ENCODE peak calls at places on chromosomes 13 and 19, in five cellular contexts. One of them, this sample, is unnamed.
A peak's percentile ranks its signal among the peaks of the same experiment; 100 is the strongest.

GRCh38 chr13:113654591-113655357 is 3.2 kb downstream of the ATP4B start:
- DNase-seq in A549: no peak
- DNase-seq in left ventricle myocardium inferior: peak; percentile 13
- DNase-seq in tibial artery: peak; percentile 61
- DNase-seq in mucosa of descending colon: peak; percentile 20
- DNase-seq in this sample: no peak

GRCh38 chr13:48715977-48716376 is 62.2 kb downstream of the CYSLTR2 start:
- DNase-seq in A549: no peak
- DNase-seq in left ventricle myocardium inferior: no peak
- DNase-seq in tibial artery: no peak
- DNase-seq in mucosa of descending colon: no peak
- DNase-seq in this sample: no peak

GRCh38 chr13:112718318-112718717 is 28.5 kb downstream of the ATP11A start:
- DNase-seq in A549: no peak
- DNase-seq in left ventricle myocardium inferior: no peak
- DNase-seq in tibial artery: peak; percentile 52
- DNase-seq in mucosa of descending colon: no peak
- DNase-seq in this sample: no peak

GRCh38 chr13:27562457-27562856 is 57.9 kb downstream of the LNX2 start:
- DNase-seq in A549: no peak
- DNase-seq in left ventricle myocardium inferior: peak; percentile 31
- DNase-seq in tibial artery: no peak
- DNase-seq in mucosa of descending colon: no peak
- DNase-seq in this sample: no peak

GRCh38 chr19:9947441-9947840 is 11.1 kb upstream of the OLFM2 start:
- DNase-seq in A549: no peak
- DNase-seq in left ventricle myocardium inferior: no peak
- DNase-seq in tibial artery: no peak
- DNase-seq in mucosa of descending colon: no peak
- DNase-seq in this sample: no peak

GRCh38 chr13:75740008-75740407 is 103.9 kb downstream of the LMO7 start:
- DNase-seq in A549: no peak
- DNase-seq in left ventricle myocardium inferior: no peak
- DNase-seq in tibial artery: no peak
- DNase-seq in mucosa of descending colon: no peak
- DNase-seq in this sample: no peak

GRCh38 chr13:106455190-106455589 is 80.3 kb downstream of the EFNB2 start:
- DNase-seq in A549: no peak
- DNase-seq in left ventricle myocardium inferior: no peak
- DNase-seq in tibial artery: no peak
- DNase-seq in mucosa of descending colon: no peak
- DNase-seq in this sample: no peak

GRCh38 chr13:71005919-71006318 is 861.1 kb downstream of the DACH1 start:
- DNase-seq in A549: no peak
- DNase-seq in left ventricle myocardium inferior: no peak
- DNase-seq in tibial artery: no peak
- DNase-seq in mucosa of descending colon: no peak
- DNase-seq in this sample: no peak

GRCh38 chr19:55136399-55137102 is 12.5 kb downstream of the TNNT1 start:
- DNase-seq in A549: no peak
- DNase-seq in left ventricle myocardium inferior: no peak
- DNase-seq in tibial artery: no peak
- DNase-seq in mucosa of descending colon: no peak
- DNase-seq in this sample: no peak

GRCh38 chr13:74774252-74774651 is 640.0 kb upstream of the KLF12 start:
- DNase-seq in A549: no peak
- DNase-seq in left ventricle myocardium inferior: no peak
- DNase-seq in tibial artery: no peak
- DNase-seq in mucosa of descending colon: no peak
- DNase-seq in this sample: no peak

GRCh38 chr13:51230473-51231105 is 8.4 kb downstream of the FAM124A start:
- DNase-seq in A549: no peak
- DNase-seq in left ventricle myocardium inferior: peak; percentile 65
- DNase-seq in tibial artery: no peak
- DNase-seq in mucosa of descending colon: no peak
- DNase-seq in this sample: no peak

GRCh38 chr13:113862766-113863510 is 938 bp downstream of the GAS6 start:
- DNase-seq in A549: no peak
- DNase-seq in left ventricle myocardium inferior: peak; percentile 68
- DNase-seq in tibial artery: peak; percentile 82
- DNase-seq in mucosa of descending colon: peak; percentile 72
- DNase-seq in this sample: no peak

GRCh38 chr19:50361290-50362029 is 4.0 kb downstream of the NAPSA start:
- DNase-seq in A549: peak; percentile 66
- DNase-seq in left ventricle myocardium inferior: no peak
- DNase-seq in tibial artery: no peak
- DNase-seq in mucosa of descending colon: no peak
- DNase-seq in this sample: no peak

GRCh38 chr13:110014719-110015118 is 228.3 kb upstream of the IRS2 start:
- DNase-seq in A549: peak; percentile 70
- DNase-seq in left ventricle myocardium inferior: no peak
- DNase-seq in tibial artery: no peak
- DNase-seq in mucosa of descending colon: no peak
- DNase-seq in this sample: no peak

GRCh38 chr13:112812306-112813034 is 122.6 kb downstream of the ATP11A start:
- DNase-seq in A549: no peak
- DNase-seq in left ventricle myocardium inferior: no peak
- DNase-seq in tibial artery: peak; percentile 48
- DNase-seq in mucosa of descending colon: no peak
- DNase-seq in this sample: no peak

GRCh38 chr13:33775339-33776108 is 42.4 kb upstream of the RFC3 start:
- DNase-seq in A549: no peak
- DNase-seq in left ventricle myocardium inferior: no peak
- DNase-seq in tibial artery: no peak
- DNase-seq in mucosa of descending colon: no peak
- DNase-seq in this sample: no peak

GRCh38 chr13:35552172-35552844 is 75.8 kb upstream of the MAB21L1 start:
- DNase-seq in A549: no peak
- DNase-seq in left ventricle myocardium inferior: no peak
- DNase-seq in tibial artery: no peak
- DNase-seq in mucosa of descending colon: no peak
- DNase-seq in this sample: no peak

GRCh38 chr13:101449971-101450748 is 2.3 kb upstream of the ITGBL1 start:
- DNase-seq in A549: peak; percentile 81
- DNase-seq in left ventricle myocardium inferior: no peak
- DNase-seq in tibial artery: no peak
- DNase-seq in mucosa of descending colon: no peak
- DNase-seq in this sample: no peak

GRCh38 chr19:4373601-4374441 is 26.5 kb downstream of the SH3GL1 start:
- DNase-seq in A549: no peak
- DNase-seq in left ventricle myocardium inferior: peak; percentile 55
- DNase-seq in tibial artery: peak; percentile 91
- DNase-seq in mucosa of descending colon: no peak
- DNase-seq in this sample: no peak

DNA sequence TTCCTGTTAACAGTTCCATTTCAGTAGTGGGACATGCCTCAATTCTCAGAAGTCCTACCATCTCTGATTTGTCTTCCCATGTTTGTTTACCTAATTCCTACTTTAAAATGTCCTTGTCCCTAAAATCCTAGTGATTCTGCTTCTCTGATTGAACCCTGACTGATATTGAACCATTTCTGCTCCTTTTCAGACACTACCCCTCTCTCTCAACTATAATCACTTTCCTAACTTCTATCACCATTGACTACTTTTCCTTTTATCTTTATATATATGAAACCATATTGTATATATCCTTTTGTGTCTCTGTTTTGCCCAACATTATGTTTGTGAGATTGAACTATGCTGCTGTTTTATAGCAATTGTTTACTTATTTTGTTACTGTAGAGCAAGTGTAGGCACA is 15.6 kb upstream of the ZNF227 start:
- DNase-seq in A549: no peak
- DNase-seq in left ventricle myocardium inferior: no peak
- DNase-seq in tibial artery: no peak
- DNase-seq in mucosa of descending colon: no peak
- DNase-seq in this sample: no peak
- H3K9me3 ChIP-seq in A549: peaks cover 32% of the 10 kb centered on the region
- H3K9me3 ChIP-seq in left ventricle myocardium inferior: peaks cover 37% of the 10 kb centered on the region
- H3K9me3 ChIP-seq in tibial artery: peaks cover 28% of the 10 kb centered on the region
- H3K9me3 ChIP-seq in mucosa of descending colon: peaks cover 34% of the 10 kb centered on the region
- H3K9me3 ChIP-seq in this sample: peaks cover 51% of the 10 kb centered on the region

GRCh38 chr19:16000024-16000687 is 51.3 kb downstream of the OR10H4 start:
- DNase-seq in A549: no peak
- DNase-seq in left ventricle myocardium inferior: no peak
- DNase-seq in tibial artery: peak; percentile 81
- DNase-seq in mucosa of descending colon: no peak
- DNase-seq in this sample: no peak
- TF ChIP-seq CTCF in A549: no peak
- TF ChIP-seq CTCF in left ventricle myocardium inferior: no peak
- TF ChIP-seq CTCF in tibial artery: no peak
- TF ChIP-seq CTCF in mucosa of descending colon: no peak
- TF ChIP-seq CTCF in this sample: no peak

DNA sequence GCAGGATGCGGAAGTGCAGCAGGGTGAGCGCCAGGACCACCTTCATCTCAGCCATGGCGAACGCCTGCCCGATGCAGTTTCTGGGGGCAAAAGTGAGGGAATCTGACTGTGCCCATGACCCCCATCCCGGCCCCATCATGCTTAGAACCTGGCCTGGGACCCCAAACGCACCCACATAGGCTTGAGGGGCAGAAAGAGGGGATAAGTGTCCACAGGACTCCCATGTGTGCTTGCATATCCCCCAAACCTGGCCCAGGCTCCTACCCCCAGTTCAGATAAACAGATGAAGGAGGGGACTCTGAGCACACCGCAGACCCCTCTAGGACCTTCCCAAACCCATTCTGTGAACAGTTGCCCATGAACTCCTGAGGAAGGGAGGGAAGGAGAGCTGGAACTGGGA is 16.0 kb upstream of the CYP4F2 start:
- DNase-seq in A549: no peak
- DNase-seq in left ventricle myocardium inferior: no peak
- DNase-seq in tibial artery: no peak
- DNase-seq in mucosa of descending colon: no peak
- DNase-seq in this sample: no peak
- H3K9me3 ChIP-seq in A549: peaks cover 2% of the 10 kb centered on the region
- H3K9me3 ChIP-seq in left ventricle myocardium inferior: peaks cover 17% of the 10 kb centered on the region
- H3K9me3 ChIP-seq in tibial artery: no peaks in the 10 kb centered on the region
- H3K9me3 ChIP-seq in mucosa of descending colon: peaks cover 12% of the 10 kb centered on the region
- H3K9me3 ChIP-seq in this sample: peaks cover 11% of the 10 kb centered on the region

GRCh38 chr13:91313103-91313502 is 34.4 kb upstream of the MIR17HG start:
- DNase-seq in A549: peak; percentile 14
- DNase-seq in left ventricle myocardium inferior: no peak
- DNase-seq in tibial artery: no peak
- DNase-seq in mucosa of descending colon: no peak
- DNase-seq in this sample: no peak
- TF ChIP-seq CTCF in A549: no peak
- TF ChIP-seq CTCF in left ventricle myocardium inferior: peak; percentile 59
- TF ChIP-seq CTCF in tibial artery: peak; percentile 58
- TF ChIP-seq CTCF in mucosa of descending colon: no peak
- TF ChIP-seq CTCF in this sample: peak; percentile 69

DNA sequence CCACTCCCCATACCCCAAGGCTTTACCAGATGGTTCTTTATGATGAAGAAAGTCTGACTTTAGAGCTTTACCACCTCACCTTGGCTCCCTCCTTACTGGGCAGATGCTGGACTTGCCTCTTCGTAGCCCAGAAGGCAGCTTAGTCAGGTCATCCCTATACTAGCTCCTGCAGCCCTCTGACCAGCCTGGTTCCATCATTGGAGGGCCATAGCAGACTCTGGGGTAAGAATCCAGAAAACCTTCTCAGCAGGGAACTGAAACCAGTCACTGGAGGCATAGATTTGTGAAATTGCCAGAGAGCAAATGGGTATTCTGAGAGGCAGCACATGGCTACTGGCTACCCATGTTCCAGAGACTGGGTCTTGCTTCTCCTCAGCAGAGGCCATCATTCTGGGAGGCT is 21.8 kb upstream of the ZNF492 start:
- DNase-seq in A549: no peak
- DNase-seq in left ventricle myocardium inferior: no peak
- DNase-seq in tibial artery: no peak
- DNase-seq in mucosa of descending colon: no peak
- DNase-seq in this sample: no peak
- H3K9me3 ChIP-seq in A549: peaks cover 11% of the 10 kb centered on the region
- H3K9me3 ChIP-seq in left ventricle myocardium inferior: no peaks in the 10 kb centered on the region
- H3K9me3 ChIP-seq in tibial artery: no peaks in the 10 kb centered on the region
- H3K9me3 ChIP-seq in mucosa of descending colon: peaks cover 26% of the 10 kb centered on the region
- H3K9me3 ChIP-seq in this sample: no peaks in the 10 kb centered on the region

DNA sequence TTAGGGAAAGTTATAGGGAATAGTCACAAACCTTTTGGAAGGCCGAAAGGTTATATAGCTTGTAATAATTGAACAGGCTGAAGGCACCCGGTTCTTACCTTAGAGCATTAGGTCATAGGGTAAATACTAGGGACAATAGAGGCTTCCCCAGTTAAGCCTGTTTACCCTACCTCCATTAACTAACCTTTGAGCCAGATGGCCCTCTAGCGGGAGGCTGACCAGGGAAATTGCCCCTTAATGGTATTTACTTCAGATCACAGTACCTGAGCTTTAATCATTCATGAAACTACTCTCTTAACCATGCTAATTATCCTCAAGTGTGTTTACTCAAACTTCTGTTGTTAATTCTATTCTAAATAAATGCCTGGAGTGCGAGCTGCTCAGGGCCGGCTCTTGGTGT is 20.4 kb upstream of the ZNF83 start:
- DNase-seq in A549: no peak
- DNase-seq in left ventricle myocardium inferior: no peak
- DNase-seq in tibial artery: no peak
- DNase-seq in mucosa of descending colon: no peak
- DNase-seq in this sample: no peak
- TF ChIP-seq CTCF in A549: no peak
- TF ChIP-seq CTCF in left ventricle myocardium inferior: no peak
- TF ChIP-seq CTCF in tibial artery: no peak
- TF ChIP-seq CTCF in mucosa of descending colon: no peak
- TF ChIP-seq CTCF in this sample: no peak

DNA sequence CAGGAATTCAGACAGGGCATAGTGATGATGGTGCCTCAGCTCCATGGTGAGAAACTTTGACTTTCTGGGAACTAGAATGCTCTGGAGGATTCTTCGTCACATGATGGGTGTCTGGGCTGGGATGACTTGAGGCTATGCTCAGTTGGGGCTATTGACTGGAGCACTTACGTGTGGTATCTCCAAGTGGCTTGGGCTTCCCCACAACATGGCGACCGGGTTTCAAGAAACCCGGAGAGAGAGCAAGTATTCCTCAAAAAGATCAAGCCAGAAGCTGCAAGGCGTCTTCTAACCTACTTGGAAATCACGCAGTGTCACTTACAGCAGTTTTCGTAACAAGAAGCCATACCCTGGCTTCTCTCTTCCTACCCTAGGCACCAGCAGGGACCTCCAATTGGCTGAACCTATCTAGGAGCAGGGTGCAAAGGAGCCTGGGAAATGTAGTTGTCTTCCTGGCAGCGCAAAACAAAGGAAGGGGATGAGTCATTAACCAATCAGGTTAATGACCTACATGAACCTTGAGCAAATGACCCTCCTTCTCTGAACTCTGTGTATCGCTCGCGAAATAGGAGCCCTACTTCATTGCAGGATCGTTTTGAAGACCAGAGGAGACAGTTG is 22.4 kb downstream of the VAV1 start:
- DNase-seq in A549: peak; percentile 43
- DNase-seq in left ventricle myocardium inferior: no peak
- DNase-seq in tibial artery: no peak
- DNase-seq in mucosa of descending colon: no peak
- DNase-seq in this sample: no peak
- H3K9me3 ChIP-seq in A549: peaks cover 4% of the 10 kb centered on the region
- H3K9me3 ChIP-seq in left ventricle myocardium inferior: peaks cover 15% of the 10 kb centered on the region
- H3K9me3 ChIP-seq in tibial artery: no peaks in the 10 kb centered on the region
- H3K9me3 ChIP-seq in mucosa of descending colon: peaks cover 4% of the 10 kb centered on the region
- H3K9me3 ChIP-seq in this sample: no peaks in the 10 kb centered on the region